ENCODE peak calls at places on chromosomes 12 and 14, in four cellular contexts. A is WTC11, O is sciatic nerve, R is coronary artery. G is an unnamed sample.

GRCh38 chr12:2215709-2216560 is 163.1 kb downstream of the CACNA1C start:
- DNase-seq in A (no peak), O (no peak), R (no peak), G (no peak)

GRCh38 chr12:62659457-62660295 is 193.1 kb downstream of the MON2 start:
- DNase-seq in A (no peak), R (no peak), O (no peak), G (peak)

GRCh38 chr14:49641697-49642129 is 6.7 kb upstream of the DNAAF2 start:
- DNase-seq in R (no peak), O (no peak), A (no peak), G (peak)

GRCh38 chr12:92290881-92291280 is 145.2 kb upstream of the BTG1 start:
- DNase-seq in O (no peak), A (no peak), R (no peak), G (no peak)

GRCh38 chr12:116551952-116552749 is 7.0 kb upstream of the MAP1LC3B2 start:
- DNase-seq in A (no peak), O (no peak), R (no peak), G (no peak)

GRCh38 chr12:105843989-105844768 is 294.6 kb downstream of the NUAK1 start:
- DNase-seq in O (no peak), A (no peak), R (no peak), G (no peak)

GRCh38 chr12:49921936-49922335 is 18.2 kb upstream of the FAIM2 start:
- DNase-seq in R (no peak), A (no peak), O (no peak), G (no peak)

GRCh38 chr14:90534091-90534837 is 137.4 kb downstream of the CALM1 start:
- DNase-seq in A (no peak), O (no peak), R (no peak), G (no peak)

GRCh38 chr12:38775457-38775856 is 129.9 kb downstream of the CPNE8 start:
- DNase-seq in R (no peak), O (no peak), A (no peak), G (no peak)

GRCh38 chr14:32397871-32398640 is 69.0 kb downstream of the AKAP6 start:
- DNase-seq in R (no peak), O (no peak), A (no peak), G (no peak)

GRCh38 chr12:91507754-91508153 is 325.1 kb upstream of the DCN start:
- DNase-seq in R (no peak), O (no peak), A (no peak), G (no peak)

GRCh38 chr12:24697769-24698168 is 251.1 kb downstream of the BCAT1 start:
- DNase-seq in A (no peak), R (no peak), O (no peak), G (no peak)

GRCh38 chr14:55699131-55700057 is 119.4 kb downstream of the KTN1 start:
- DNase-seq in O (no peak), R (no peak), A (no peak), G (peak)

GRCh38 chr12:120625557-120626419 is 14.6 kb upstream of the CABP1 start:
- DNase-seq in A (peak), O (no peak), R (no peak), G (no peak)

GRCh38 chr14:96587823-96588385 is 85.7 kb downstream of the PAPOLA start:
- DNase-seq in R (no peak), O (peak), A (no peak), G (no peak)

GRCh38 chr14:89779707-89780106 is 174.8 kb downstream of the EFCAB11 start:
- DNase-seq in R (no peak), A (peak), O (no peak), G (no peak)

GRCh38 chr14:36293824-36294223 is 26.6 kb downstream of the MBIP start:
- DNase-seq in O (no peak), A (no peak), R (no peak), G (no peak)

GRCh38 chr12:81465191-81465590 is 294.0 kb downstream of the PPFIA2 start:
- DNase-seq in A (no peak), R (no peak), O (no peak), G (peak)

GRCh38 chr12:27511031-27511722 is 12.8 kb upstream of the PPFIBP1 start:
- DNase-seq in A (no peak), O (no peak), R (no peak), G (no peak)

GRCh38 chr12:110668480-110669192 is 20.3 kb downstream of the HVCN1 start:
- DNase-seq in O (no peak), R (no peak), A (no peak), G (no peak)

GRCh38 chr14:64748521-64748920 is 44.3 kb downstream of the PLEKHG3 start:
- DNase-seq in R (no peak), O (no peak), A (no peak), G (no peak)

GRCh38 chr12:19546611-19547162 is 107.4 kb downstream of the AEBP2 start:
- DNase-seq in A (no peak), O (no peak), R (no peak), G (no peak)